ENCODE peak calls at places on chromosome 22, in eight cellular contexts. B is suprapubic skin, C is K562, Z is sigmoid colon, L is IMR-90, E is transverse colon, P is ovary, H is body of pancreas. F is an unnamed sample.

GRCh38 chr22:20567993-20568417 is 60.6 kb downstream of the MED15 start:
- DNase-seq in B (no peak), C (peak), Z (no peak), L (peak), E (no peak), P (no peak), H (no peak), F (no peak)

GRCh38 chr22:21444701-21445436 is 22.3 kb upstream of the TMEM191C start:
- DNase-seq in B (peak), C (no peak), Z (peak), L (no peak), E (no peak), P (no peak), H (peak), F (peak)

GRCh38 chr22:43540570-43540969 is 128.8 kb downstream of the MPPED1 start:
- DNase-seq in B (no peak), C (no peak), Z (no peak), L (no peak), E (no peak), P (no peak), H (no peak), F (no peak)

GRCh38 chr22:20576445-20576816 is 69.0 kb downstream of the MED15 start:
- DNase-seq in B (no peak), C (no peak), Z (no peak), L (no peak), E (no peak), P (no peak), H (no peak), F (no peak)

GRCh38 chr22:43722444-43722843 is 89.7 kb downstream of the EFCAB6 start:
- DNase-seq in B (no peak), C (no peak), Z (no peak), L (no peak), E (no peak), P (no peak), H (no peak), F (no peak)

GRCh38 chr22:19678949-19679348 is 35.4 kb upstream of the SEPTIN5 start:
- DNase-seq in B (no peak), C (no peak), Z (no peak), L (no peak), E (no peak), P (no peak), H (no peak), F (no peak)

GRCh38 chr22:42855211-42855610 is 1.9 kb downstream of the ARFGAP3 start:
- DNase-seq in B (peak), C (no peak), Z (no peak), L (no peak), E (no peak), P (no peak), H (no peak), F (no peak)

GRCh38 chr22:35561796-35562526 is 21.3 kb downstream of the RASD2 start:
- DNase-seq in B (no peak), C (peak), Z (no peak), L (peak), E (no peak), P (no peak), H (no peak), F (no peak)

GRCh38 chr22:18975434-18976196 is 39.5 kb upstream of the PRODH start:
- DNase-seq in B (no peak), C (no peak), Z (no peak), L (no peak), E (no peak), P (no peak), H (peak), F (no peak)

GRCh38 chr22:40416636-40417035 is 46.2 kb downstream of the SGSM3 start:
- DNase-seq in B (no peak), C (no peak), Z (no peak), L (no peak), E (no peak), P (no peak), H (no peak), F (no peak)
- TF ChIP-seq POLR2A in B (no peak), C (no peak), Z (no peak), L (no peak), E (no peak), P (no peak), H (no peak), F (no peak)

GRCh38 chr22:40189979-40190378 is 12.3 kb downstream of the TNRC6B start:
- DNase-seq in B (no peak), C (no peak), Z (no peak), L (peak), E (no peak), P (no peak), H (no peak), F (no peak)

GRCh38 chr22:40196628-40197027 is 18.9 kb downstream of the TNRC6B start:
- DNase-seq in B (peak), C (no peak), Z (no peak), L (peak), E (no peak), P (no peak), H (no peak), F (no peak)

GRCh38 chr22:40190501-40190900 is 12.8 kb downstream of the TNRC6B start:
- DNase-seq in B (no peak), C (peak), Z (no peak), L (no peak), E (no peak), P (no peak), H (peak), F (no peak)

GRCh38 chr22:40194656-40195055 is 16.9 kb downstream of the TNRC6B start:
- DNase-seq in B (peak), C (no peak), Z (no peak), L (no peak), E (no peak), P (no peak), H (no peak), F (peak)

DNA sequence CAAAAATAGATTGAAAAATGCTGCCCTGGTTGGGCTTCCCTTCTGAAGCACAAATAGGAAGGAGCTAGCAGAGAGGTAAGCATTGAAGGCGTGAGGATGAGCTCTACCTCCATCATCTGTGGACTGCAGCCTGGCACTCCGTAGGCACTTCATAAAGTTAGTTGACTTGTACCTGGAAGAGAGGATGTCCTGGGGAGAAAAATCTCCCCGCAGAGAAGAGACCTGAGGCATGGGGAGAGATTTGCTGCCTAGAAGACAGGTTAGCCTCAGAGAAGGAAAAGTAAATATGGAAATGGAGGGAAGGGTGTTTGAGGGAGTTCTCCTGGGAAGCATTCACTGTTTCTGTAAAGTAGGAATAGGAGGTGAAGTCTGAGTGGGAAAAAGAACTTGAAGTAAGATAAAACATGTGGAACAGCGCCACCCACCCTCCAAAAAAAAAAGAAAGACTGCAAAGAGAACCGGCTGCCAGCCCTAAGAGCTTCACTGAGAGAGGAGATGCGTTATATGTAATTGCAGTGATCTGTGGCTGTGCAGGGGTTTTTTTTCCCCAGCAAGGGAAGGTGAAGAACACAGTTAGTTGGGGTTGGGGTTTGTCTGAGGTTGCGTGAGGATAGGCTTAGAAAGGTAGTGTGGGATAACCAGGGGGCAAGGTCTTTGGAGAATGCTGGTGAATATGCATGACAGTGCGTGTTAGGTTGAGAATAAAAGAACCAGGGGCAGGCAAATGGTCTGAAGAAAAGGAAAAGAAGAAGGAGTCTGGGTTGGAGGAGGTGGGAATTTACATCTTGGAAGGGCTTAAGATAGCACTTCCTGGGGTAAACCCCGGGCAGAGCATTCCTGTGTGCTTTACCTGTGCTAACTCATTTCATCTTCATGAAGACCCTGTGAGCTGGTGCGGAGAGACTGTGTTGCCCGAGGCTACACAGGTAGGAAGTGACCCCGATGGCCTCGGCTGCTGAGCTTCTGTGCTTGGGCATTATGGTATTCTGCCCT is 16.0 kb downstream of the TNRC6B start:
- DNase-seq in B (peak), C (peak), Z (no peak), L (peak), E (no peak), P (no peak), H (no peak), F (no peak)
- TF ChIP-seq CTCF in B (no peak), C (peak), Z (no peak), L (peak), E (no peak), P (no peak), H (peak), F (no peak)

DNA sequence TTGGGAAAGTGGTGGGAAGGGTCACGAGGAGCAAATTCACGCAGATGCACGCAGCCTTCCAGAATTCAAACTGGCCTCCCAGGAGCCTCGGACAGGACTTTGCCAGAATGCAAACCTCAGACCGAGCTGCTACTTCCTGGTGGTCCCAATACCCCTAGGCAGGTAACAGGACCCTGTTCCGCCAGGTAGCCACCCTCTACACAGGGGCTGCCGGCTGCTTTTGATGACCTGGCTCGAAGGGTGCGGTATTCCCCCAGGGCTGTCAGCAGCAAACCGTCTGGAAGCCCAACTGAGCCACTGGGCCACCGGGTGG is 81.7 kb downstream of the TRMU start:
- DNase-seq in B (no peak), C (no peak), Z (no peak), L (no peak), E (no peak), P (no peak), H (no peak), F (no peak)
- H3K4me3 ChIP-seq in B (no peak), C (no peak), Z (no peak), L (no peak), E (no peak), P (no peak), H (no peak), F (no peak)

DNA sequence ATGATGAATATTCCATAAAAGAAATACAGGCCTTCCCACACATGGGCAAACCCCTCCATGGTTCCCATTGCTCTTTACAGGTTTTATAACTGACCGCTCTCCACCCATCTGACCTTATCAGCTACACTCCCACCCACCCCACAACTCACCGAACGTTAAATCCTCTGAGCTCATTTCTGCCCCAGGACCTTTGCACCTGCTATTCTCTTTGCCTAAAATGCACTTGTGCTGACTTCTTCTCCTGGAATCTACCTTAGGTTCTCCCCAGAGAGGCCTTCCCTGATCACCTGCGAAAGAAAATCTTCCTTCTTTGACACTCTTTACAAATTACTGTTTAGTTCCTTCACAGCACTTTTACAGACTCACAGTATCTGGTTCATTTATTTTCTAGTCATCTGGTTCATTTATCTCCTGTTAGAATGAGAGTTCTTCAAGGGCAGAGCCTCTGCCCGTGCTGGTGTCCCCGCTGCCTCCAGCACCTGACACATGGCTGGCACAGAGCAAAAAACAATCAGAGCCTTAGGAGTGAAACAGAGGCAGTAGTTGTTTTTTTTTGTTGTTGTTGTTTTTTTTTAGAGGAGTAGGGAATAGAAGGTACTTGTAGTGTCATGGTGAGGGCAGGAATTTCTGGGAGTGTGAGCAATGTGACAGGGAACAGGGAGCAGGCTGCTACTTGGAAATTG is 21.6 kb upstream of the GRK3 start:
- DNase-seq in B (no peak), C (no peak), Z (no peak), L (no peak), E (no peak), P (no peak), H (no peak), F (no peak)
- TF ChIP-seq POLR2A in B (no peak), C (no peak), Z (no peak), L (no peak), E (no peak), P (no peak), H (no peak), F (no peak)

GRCh38 chr22:31818481-31819392 is 64.9 kb downstream of the DEPDC5 start:
- DNase-seq in B (no peak), C (peak), Z (no peak), L (peak), E (no peak), P (no peak), H (no peak), F (no peak)
- TF ChIP-seq CTCF in B (no peak), C (peak), Z (no peak), L (no peak), E (no peak), P (no peak), H (no peak), F (no peak)

GRCh38 chr22:23401111-23401909 is 178.8 kb downstream of the IGLL1 start:
- DNase-seq in B (peak), C (peak), Z (peak), L (peak), E (no peak), P (peak), H (no peak), F (no peak)

GRCh38 chr22:23403720-23404688 is 176.1 kb downstream of the IGLL1 start:
- DNase-seq in B (peak), C (no peak), Z (peak), L (no peak), E (no peak), P (no peak), H (no peak), F (no peak)

GRCh38 chr22:23401910-23402274 is 178.2 kb downstream of the IGLL1 start:
- DNase-seq in B (peak), C (peak), Z (no peak), L (no peak), E (no peak), P (peak), H (no peak), F (no peak)

GRCh38 chr22:23403152-23403719 is 176.9 kb downstream of the IGLL1 start:
- DNase-seq in B (peak), C (no peak), Z (peak), L (no peak), E (no peak), P (peak), H (no peak), F (no peak)

DNA sequence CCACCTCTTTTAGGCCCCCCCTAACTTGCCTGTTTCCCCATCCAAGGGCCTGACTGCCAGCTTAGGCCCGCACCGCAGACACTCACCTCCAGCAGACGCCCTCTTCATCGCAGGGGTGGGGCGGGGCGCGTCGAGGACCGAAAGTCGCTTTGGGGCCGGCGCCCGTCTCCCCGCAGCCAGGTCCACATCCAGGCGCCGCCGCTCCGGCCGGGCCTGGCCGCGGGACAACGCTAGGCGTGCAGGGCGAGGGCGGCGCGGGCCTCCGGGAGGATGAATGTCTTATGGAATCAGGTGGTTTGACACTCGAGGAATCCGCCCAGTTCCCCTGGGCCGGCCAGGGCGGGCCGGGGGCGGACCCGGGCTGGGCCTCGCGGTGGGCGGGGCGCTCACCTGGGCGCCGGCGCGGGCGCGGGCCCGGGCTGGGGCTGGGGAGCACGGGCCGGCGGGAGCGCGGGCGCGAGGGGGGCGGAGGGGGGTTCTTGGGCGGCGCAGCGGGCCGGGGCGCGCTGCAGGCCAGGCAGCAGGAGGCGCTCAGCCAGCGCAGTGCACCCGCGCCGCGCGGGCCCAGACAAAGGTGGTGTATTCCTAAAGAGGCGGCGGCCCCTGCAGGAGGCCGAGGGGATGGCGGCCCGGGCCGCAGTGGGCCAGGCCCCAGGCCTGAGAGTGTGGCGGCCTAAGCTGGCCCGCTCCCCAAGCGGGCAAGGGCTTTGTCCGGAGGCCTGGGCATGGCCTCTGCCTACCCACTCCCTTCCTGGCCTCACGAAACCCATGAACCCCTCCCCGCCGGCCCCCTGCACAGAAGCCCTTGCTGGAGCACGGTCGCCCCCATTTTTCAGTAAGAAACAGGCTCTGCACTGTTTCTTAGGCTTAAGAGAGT is 177.6 kb downstream of the IGLL1 start:
- DNase-seq in B (peak), C (peak), Z (peak), L (peak), E (peak), P (peak), H (peak), F (no peak)
- H3K4me3 ChIP-seq in B (peak), C (peak), Z (peak), L (no peak), E (peak), P (peak), H (peak), F (no peak)